ENCODE peak calls at places on chromosomes 7 and 10, in five cellular contexts. R is CD4-positive, CD25-positive, alpha-beta regulatory T cell; B is H9; T is MM.1S; N is lung. M is an unnamed sample. For H3K4me1, the result is how much of the 10 kb centered on the place peaks cover.

GRCh38 chr7:40859076-40859475 is 724.3 kb downstream of the SUGCT start:
- DNase-seq in R (no peak), B (no peak), T (no peak), N (no peak), M (no peak)

GRCh38 chr7:55975944-55976633 is 11.7 kb downstream of the NIPSNAP2 start:
- DNase-seq in R (no peak), B (no peak), T (no peak), N (no peak), M (no peak)

GRCh38 chr10:95840681-95841080 is 67.1 kb upstream of the CC2D2B start:
- DNase-seq in R (no peak), B (no peak), T (no peak), N (no peak), M (no peak)

GRCh38 chr10:17655567-17656146 is 11.7 kb downstream of the STAM start:
- DNase-seq in R (peak), B (no peak), T (no peak), N (no peak), M (no peak)

GRCh38 chr7:134886353-134887057 is 99.8 kb upstream of the AGBL3 start:
- DNase-seq in R (peak), B (no peak), T (no peak), N (peak), M (no peak)

GRCh38 chr10:44980309-44981171 is 1.9 kb upstream of the DEPP1 start:
- DNase-seq in R (no peak), B (no peak), T (no peak), N (no peak), M (no peak)

GRCh38 chr10:74008212-74008731 is 10.4 kb downstream of the VCL start:
- DNase-seq in R (no peak), B (no peak), T (peak), N (no peak), M (no peak)

GRCh38 chr7:29480456-29480855 is 83.2 kb upstream of the PRR15 start:
- DNase-seq in R (no peak), B (no peak), T (no peak), N (no peak), M (no peak)

GRCh38 chr7:123994449-123994848 is 38.4 kb downstream of the TMEM229A start:
- DNase-seq in R (no peak), B (no peak), T (no peak), N (no peak), M (no peak)

GRCh38 chr10:86945361-86946214 is 11.8 kb downstream of the MMRN2 start:
- DNase-seq in R (no peak), B (peak), T (no peak), N (no peak), M (no peak)

GRCh38 chr10:71708301-71708703 is 11.3 kb downstream of the C10orf105 start:
- DNase-seq in R (peak), B (peak), T (peak), N (peak), M (peak)

GRCh38 chr7:2005746-2006145 is 227.0 kb downstream of the MAD1L1 start:
- DNase-seq in R (no peak), B (peak), T (no peak), N (no peak), M (no peak)

DNA sequence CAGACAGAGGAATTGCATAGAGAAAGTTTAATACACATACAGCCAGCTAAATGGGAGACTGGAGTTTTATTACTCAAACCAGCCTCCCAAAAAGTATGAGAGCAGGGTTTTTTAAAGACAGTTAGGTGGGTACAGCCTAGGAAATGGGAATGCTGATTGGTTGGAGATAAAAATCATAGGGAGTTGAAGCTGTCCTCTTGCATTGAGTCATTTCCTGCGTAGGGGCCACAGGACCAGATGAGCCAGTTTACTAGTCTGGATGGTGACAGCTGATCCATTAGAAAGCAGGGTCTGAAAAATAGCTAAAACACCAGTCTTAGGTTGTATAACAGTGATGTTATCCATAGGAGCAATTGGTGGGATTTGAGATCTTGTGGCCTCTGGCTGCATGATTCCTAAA is 76.1 kb upstream of the POM121L12 start:
- DNase-seq in R (no peak), B (no peak), T (no peak), N (no peak), M (no peak)
- H3K4me1 ChIP-seq in R (under half), B (under half), T (under half), N (under half), M (under half)

GRCh38 chr10:92241501-92241900 is 49.4 kb downstream of the CPEB3 start:
- DNase-seq in R (no peak), B (no peak), T (no peak), N (no peak), M (no peak)
- H3K4me1 ChIP-seq in R (under half), B (under half), T (under half), N (under half), M (under half)

GRCh38 chr10:43939389-43939938 is 290.8 kb upstream of the ZNF32 start:
- DNase-seq in R (no peak), B (peak), T (no peak), N (peak), M (no peak)
- H3K4me1 ChIP-seq in R (under half), B (under half), T (under half), N (under half), M (under half)

DNA sequence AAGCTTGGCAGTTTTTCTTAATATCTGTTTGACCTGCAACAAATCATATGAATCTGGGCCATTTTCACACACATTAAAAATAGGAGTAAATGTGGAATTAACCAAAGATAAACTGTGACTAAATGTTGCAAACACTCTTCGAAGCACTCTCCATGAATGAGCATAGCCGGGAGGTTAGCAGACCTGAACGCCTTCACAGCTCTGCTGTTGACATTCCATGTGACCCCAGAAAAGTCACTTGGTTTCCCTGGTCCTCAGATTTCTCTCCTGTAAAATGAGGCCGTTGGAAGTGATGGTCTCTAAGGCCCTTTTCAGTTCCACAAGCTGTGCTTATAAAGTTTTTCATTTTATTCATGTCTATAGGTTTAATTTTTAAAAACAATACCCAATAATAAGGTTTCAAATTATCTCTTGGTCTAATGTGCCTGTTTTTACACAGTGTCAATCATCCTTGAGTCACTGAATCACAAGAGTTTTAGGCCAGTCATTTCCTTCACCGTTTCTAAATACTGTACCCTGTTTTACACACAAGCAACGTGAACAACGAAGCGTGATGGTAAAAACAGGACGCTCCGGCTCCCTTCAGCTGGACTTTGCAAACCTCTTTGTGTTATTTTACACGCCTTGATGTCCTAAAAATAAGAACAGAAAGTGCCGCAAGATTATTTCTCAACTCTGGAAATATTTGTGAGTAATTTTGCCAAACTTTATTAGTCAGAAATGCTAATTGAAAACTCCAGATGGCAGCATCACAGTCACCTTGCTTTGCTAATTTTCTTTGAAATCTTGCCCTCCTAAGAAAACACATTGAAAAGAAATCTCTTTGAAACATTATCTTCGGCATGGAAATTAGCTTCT is 38.6 kb upstream of the MET start:
- DNase-seq in R (no peak), B (no peak), T (no peak), N (no peak), M (no peak)
- H3K4me1 ChIP-seq in R (under half), B (under half), T (under half), N (under half), M (under half)

GRCh38 chr10:30553625-30554442 is 75.7 kb downstream of the LYZL2 start:
- DNase-seq in R (no peak), B (peak), T (no peak), N (peak), M (no peak)

GRCh38 chr10:30553018-30553624 is 76.4 kb downstream of the LYZL2 start:
- DNase-seq in R (no peak), B (peak), T (no peak), N (no peak), M (no peak)

GRCh38 chr10:30554443-30554831 is 75.1 kb downstream of the LYZL2 start:
- DNase-seq in R (no peak), B (no peak), T (no peak), N (no peak), M (no peak)

GRCh38 chr10:30556189-30556588 is 73.4 kb downstream of the LYZL2 start:
- DNase-seq in R (no peak), B (no peak), T (no peak), N (no peak), M (no peak)

DNA sequence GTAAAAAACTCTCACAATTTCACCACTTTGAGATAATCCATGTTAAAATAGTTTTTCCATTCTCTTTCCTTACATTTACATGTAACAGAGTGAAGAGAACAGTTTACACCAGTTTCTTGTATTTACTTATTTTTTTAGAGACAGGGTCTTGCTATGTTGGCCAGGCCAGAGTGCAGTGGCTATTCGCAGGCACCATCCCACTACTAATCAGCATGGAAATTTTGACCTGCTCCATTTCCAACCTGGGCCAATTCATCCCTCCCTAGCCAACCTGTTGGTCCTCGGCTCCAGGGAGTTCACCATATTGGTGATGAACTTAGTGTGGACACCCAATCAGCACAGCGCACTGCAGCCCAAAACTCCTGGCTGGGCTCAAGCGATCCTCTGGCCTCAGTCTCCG is 74.1 kb downstream of the LYZL2 start:
- DNase-seq in R (no peak), B (no peak), T (no peak), N (no peak), M (no peak)
- H3K4me1 ChIP-seq in R (under half), B (under half), T (under half), N (under half), M (under half)